ENCODE peak calls at places on chromosomes 16 and 17, in four cellular contexts. Q is brain microvascular endothelial cell; U is activated T-helper 2 cell treated with anti-CD3 and anti-CD28 coated beads, Interferon-gamma antibody, Interleukin-2, Interleukin-4, amounts not matched to agents 10 μg/mL and 5 μg/mL and 100 μg/mL, durations not matched to agents 14 hours and 24 hours and 36 hours; J is T-helper 1 cell. I is an unnamed sample.

GRCh38 chr16:56977256-56977655 is 12.1 kb upstream of the NLRC5 start:
- DNase-seq in Q (no peak), U (no peak), J (no peak), I (no peak)

GRCh38 chr17:28347261-28347891 is 10.0 kb downstream of the POLDIP2 start:
- DNase-seq in Q (peak), U (no peak), J (no peak), I (no peak)

GRCh38 chr17:17375826-17376225 is 72.7 kb downstream of the NT5M start:
- DNase-seq in Q (no peak), U (no peak), J (no peak), I (no peak)

GRCh38 chr16:85291302-85292148 is 179.3 kb upstream of the CIBAR2 start:
- DNase-seq in Q (no peak), U (no peak), J (no peak), I (no peak)

GRCh38 chr16:88303890-88304819 is 78.6 kb upstream of the ZNF469 start:
- DNase-seq in Q (peak), U (no peak), J (no peak), I (no peak)

GRCh38 chr17:7438050-7438614 is 1.2 kb upstream of the FGF11 start:
- DNase-seq in Q (no peak), U (peak), J (no peak), I (no peak)

GRCh38 chr16:58371841-58372240 is 20.4 kb upstream of the GINS3 start:
- DNase-seq in Q (no peak), U (no peak), J (no peak), I (no peak)

GRCh38 chr17:72719582-72720493 is 372.6 kb downstream of the SLC39A11 start:
- DNase-seq in Q (peak), U (peak), J (no peak), I (no peak)

GRCh38 chr17:48429156-48429555 is 858 bp downstream of the SKAP1 start:
- DNase-seq in Q (no peak), U (peak), J (no peak), I (no peak)

GRCh38 chr16:4762205-4762604 is 4.8 kb downstream of the ZNF500 start:
- DNase-seq in Q (no peak), U (no peak), J (no peak), I (no peak)

GRCh38 chr17:77862890-77863813 is 95.4 kb upstream of the TNRC6C start:
- DNase-seq in Q (no peak), U (no peak), J (no peak), I (no peak)

GRCh38 chr16:75288596-75289120 is 37.2 kb upstream of the BCAR1 start:
- DNase-seq in Q (no peak), U (peak), J (no peak), I (no peak)

GRCh38 chr17:19928299-19928698 is 49.3 kb downstream of the AKAP10 start:
- DNase-seq in Q (no peak), U (no peak), J (no peak), I (peak)

GRCh38 chr17:58313815-58314705 is 14.5 kb downstream of the TSPOAP1 start:
- DNase-seq in Q (no peak), U (no peak), J (no peak), I (no peak)

GRCh38 chr16:85569615-85570212 is 43.4 kb upstream of the GSE1 start:
- DNase-seq in Q (peak), U (no peak), J (no peak), I (peak)

GRCh38 chr17:61837175-61838051 is 25.9 kb downstream of the BRIP1 start:
- DNase-seq in Q (peak), U (peak), J (peak), I (peak)

GRCh38 chr17:3993493-3994220 is 29.4 kb upstream of the ATP2A3 start:
- DNase-seq in Q (peak), U (no peak), J (no peak), I (no peak)

GRCh38 chr16:23570992-23571632 is 13.6 kb downstream of the UBFD1 start:
- DNase-seq in Q (no peak), U (no peak), J (no peak), I (no peak)

GRCh38 chr17:65023791-65024190 is 32.7 kb downstream of the GNA13 start:
- DNase-seq in Q (no peak), U (no peak), J (no peak), I (no peak)

GRCh38 chr16:50259334-50260205 is 6.8 kb upstream of the ADCY7 start:
- DNase-seq in Q (no peak), U (no peak), J (no peak), I (no peak)

GRCh38 chr17:14318906-14319205 is 18.0 kb downstream of the HS3ST3B1 start:
- DNase-seq in Q (no peak), U (no peak), J (no peak), I (no peak)

GRCh38 chr16:67966549-67967182 is 1.8 kb downstream of the SLC12A4 start:
- DNase-seq in Q (no peak), U (no peak), J (no peak), I (no peak)

GRCh38 chr17:41065829-41066624 is at the start of gene KRTAP2-4:
- DNase-seq in Q (peak), U (no peak), J (no peak), I (no peak)

GRCh38 chr17:61129876-61130275 is 269.8 kb upstream of the TBX2 start:
- DNase-seq in Q (no peak), U (no peak), J (no peak), I (no peak)

GRCh38 chr16:58211245-58211644 is 13.3 kb upstream of the CSNK2A2 start:
- DNase-seq in Q (no peak), U (no peak), J (no peak), I (no peak)

GRCh38 chr17:59202320-59202719 is 7.5 kb upstream of the SMG8 start:
- DNase-seq in Q (no peak), U (no peak), J (no peak), I (no peak)

GRCh38 chr16:634996-635395 is 1.1 kb downstream of the METTL26 start:
- DNase-seq in Q (no peak), U (no peak), J (no peak), I (no peak)